ENCODE peak calls at places on chromosomes 3 and 15, in four cellular contexts. One of them, this sample, is unnamed.

GRCh38 chr3:134485075-134485536 is 679 bp downstream of the ANAPC13 start:
- DNase-seq in H4: no peak
- DNase-seq in NCI-H1092 treated with DMSO at 0.1 percent for 48 hours: no peak
- DNase-seq in frontal cortex: no peak
- DNase-seq in this sample: no peak

GRCh38 chr3:63936929-63937328 is 24.7 kb upstream of the SCAANT1 start:
- DNase-seq in NCI-H1092 treated with DMSO at 0.1 percent for 48 hours: no peak
- DNase-seq in H4: no peak
- DNase-seq in frontal cortex: no peak
- DNase-seq in this sample: no peak

GRCh38 chr15:68821190-68821897 is 649 bp upstream of the ANP32A start:
- DNase-seq in NCI-H1092 treated with DMSO at 0.1 percent for 48 hours: peak
- DNase-seq in H4: no peak
- DNase-seq in frontal cortex: no peak
- DNase-seq in this sample: peak

GRCh38 chr3:143644370-143645089 is 203.7 kb downstream of the SLC9A9 start:
- DNase-seq in frontal cortex: peak
- DNase-seq in NCI-H1092 treated with DMSO at 0.1 percent for 48 hours: peak
- DNase-seq in H4: peak
- DNase-seq in this sample: peak

GRCh38 chr3:30426319-30426993 is 179.9 kb upstream of the TGFBR2 start:
- DNase-seq in frontal cortex: no peak
- DNase-seq in NCI-H1092 treated with DMSO at 0.1 percent for 48 hours: no peak
- DNase-seq in H4: no peak
- DNase-seq in this sample: no peak

GRCh38 chr15:92429378-92430066 is 35.8 kb downstream of the ST8SIA2 start:
- DNase-seq in H4: peak
- DNase-seq in NCI-H1092 treated with DMSO at 0.1 percent for 48 hours: no peak
- DNase-seq in frontal cortex: no peak
- DNase-seq in this sample: no peak

GRCh38 chr3:177739461-177739860 is 542.2 kb upstream of the TBL1XR1 start:
- DNase-seq in frontal cortex: no peak
- DNase-seq in NCI-H1092 treated with DMSO at 0.1 percent for 48 hours: no peak
- DNase-seq in H4: no peak
- DNase-seq in this sample: no peak

GRCh38 chr3:45545476-45545875 is 49.1 kb upstream of the LIMD1 start:
- DNase-seq in NCI-H1092 treated with DMSO at 0.1 percent for 48 hours: no peak
- DNase-seq in frontal cortex: peak
- DNase-seq in H4: peak
- DNase-seq in this sample: no peak

GRCh38 chr3:138946554-138947302 is at the start of the genes FOXL2 and FOXL2NB:
- DNase-seq in H4: peak
- DNase-seq in frontal cortex: no peak
- DNase-seq in NCI-H1092 treated with DMSO at 0.1 percent for 48 hours: no peak
- DNase-seq in this sample: no peak

GRCh38 chr3:48695113-48695753 is 9.5 kb upstream of the NCKIPSD start:
- DNase-seq in NCI-H1092 treated with DMSO at 0.1 percent for 48 hours: peak
- DNase-seq in frontal cortex: no peak
- DNase-seq in H4: peak
- DNase-seq in this sample: no peak

GRCh38 chr3:122987231-122987630 is 40.3 kb downstream of the SEMA5B start:
- DNase-seq in H4: no peak
- DNase-seq in frontal cortex: no peak
- DNase-seq in NCI-H1092 treated with DMSO at 0.1 percent for 48 hours: no peak
- DNase-seq in this sample: no peak

GRCh38 chr15:98966036-98966787 is 41.4 kb downstream of the PGPEP1L start:
- DNase-seq in frontal cortex: no peak
- DNase-seq in H4: no peak
- DNase-seq in NCI-H1092 treated with DMSO at 0.1 percent for 48 hours: no peak
- DNase-seq in this sample: no peak

GRCh38 chr3:87436781-87437543 is 160.6 kb upstream of the POU1F1 start:
- DNase-seq in NCI-H1092 treated with DMSO at 0.1 percent for 48 hours: no peak
- DNase-seq in frontal cortex: no peak
- DNase-seq in H4: no peak
- DNase-seq in this sample: no peak

GRCh38 chr15:34973512-34973911 is 4.0 kb upstream of the AQR start:
- DNase-seq in NCI-H1092 treated with DMSO at 0.1 percent for 48 hours: no peak
- DNase-seq in frontal cortex: no peak
- DNase-seq in H4: no peak
- DNase-seq in this sample: no peak

GRCh38 chr3:170499562-170500156 is 81.0 kb downstream of the CLDN11 start:
- DNase-seq in H4: peak
- DNase-seq in NCI-H1092 treated with DMSO at 0.1 percent for 48 hours: peak
- DNase-seq in frontal cortex: peak
- DNase-seq in this sample: peak

GRCh38 chr3:46663611-46664135 is 29.8 kb downstream of the ALS2CL start:
- DNase-seq in frontal cortex: no peak
- DNase-seq in H4: peak
- DNase-seq in NCI-H1092 treated with DMSO at 0.1 percent for 48 hours: peak
- DNase-seq in this sample: peak

GRCh38 chr3:140717915-140718314 is 40.1 kb downstream of the TRIM42 start:
- DNase-seq in NCI-H1092 treated with DMSO at 0.1 percent for 48 hours: no peak
- DNase-seq in H4: no peak
- DNase-seq in frontal cortex: no peak
- DNase-seq in this sample: no peak

GRCh38 chr15:52856286-52856685 is 66.2 kb upstream of the ONECUT1 start:
- DNase-seq in NCI-H1092 treated with DMSO at 0.1 percent for 48 hours: no peak
- DNase-seq in frontal cortex: no peak
- DNase-seq in H4: no peak
- DNase-seq in this sample: no peak

GRCh38 chr3:13518516-13519351 is 30.2 kb upstream of the FBLN2 start:
- DNase-seq in NCI-H1092 treated with DMSO at 0.1 percent for 48 hours: no peak
- DNase-seq in H4: no peak
- DNase-seq in frontal cortex: peak
- DNase-seq in this sample: no peak

GRCh38 chr3:8094415-8094814 is 407.2 kb upstream of the LMCD1 start:
- DNase-seq in H4: no peak
- DNase-seq in NCI-H1092 treated with DMSO at 0.1 percent for 48 hours: no peak
- DNase-seq in frontal cortex: no peak
- DNase-seq in this sample: no peak

GRCh38 chr3:87267953-87268645 is 8.3 kb downstream of the POU1F1 start:
- DNase-seq in frontal cortex: no peak
- DNase-seq in H4: no peak
- DNase-seq in NCI-H1092 treated with DMSO at 0.1 percent for 48 hours: no peak
- DNase-seq in this sample: no peak

GRCh38 chr3:195214381-195214780 is 56.6 kb downstream of the XXYLT1 start:
- DNase-seq in NCI-H1092 treated with DMSO at 0.1 percent for 48 hours: no peak
- DNase-seq in H4: no peak
- DNase-seq in frontal cortex: no peak
- DNase-seq in this sample: no peak

GRCh38 chr3:194168994-194169393 is 33.0 kb downstream of the HES1 start:
- DNase-seq in H4: no peak
- DNase-seq in frontal cortex: no peak
- DNase-seq in NCI-H1092 treated with DMSO at 0.1 percent for 48 hours: no peak
- DNase-seq in this sample: no peak

GRCh38 chr3:47895241-47895640 is 92.3 kb downstream of the DHX30 start:
- DNase-seq in NCI-H1092 treated with DMSO at 0.1 percent for 48 hours: no peak
- DNase-seq in H4: no peak
- DNase-seq in frontal cortex: no peak
- DNase-seq in this sample: no peak

GRCh38 chr3:190519886-190520285 is 6.0 kb downstream of the IL1RAP start:
- DNase-seq in NCI-H1092 treated with DMSO at 0.1 percent for 48 hours: no peak
- DNase-seq in frontal cortex: no peak
- DNase-seq in H4: no peak
- DNase-seq in this sample: no peak

GRCh38 chr15:101469520-101470288 is 19.8 kb downstream of the PCSK6 start:
- DNase-seq in frontal cortex: no peak
- DNase-seq in NCI-H1092 treated with DMSO at 0.1 percent for 48 hours: no peak
- DNase-seq in H4: no peak
- DNase-seq in this sample: no peak

GRCh38 chr3:172203522-172204258 is 164.3 kb downstream of the FNDC3B start:
- DNase-seq in frontal cortex: peak
- DNase-seq in H4: no peak
- DNase-seq in NCI-H1092 treated with DMSO at 0.1 percent for 48 hours: peak
- DNase-seq in this sample: no peak

GRCh38 chr3:37996785-37997301 is 6.3 kb downstream of the VILL start:
- DNase-seq in NCI-H1092 treated with DMSO at 0.1 percent for 48 hours: peak
- DNase-seq in H4: peak
- DNase-seq in frontal cortex: no peak
- DNase-seq in this sample: peak

GRCh38 chr3:69142090-69142489 is 19.7 kb upstream of the LMOD3 start:
- DNase-seq in H4: peak
- DNase-seq in frontal cortex: no peak
- DNase-seq in NCI-H1092 treated with DMSO at 0.1 percent for 48 hours: no peak
- DNase-seq in this sample: no peak

GRCh38 chr3:113668015-113668414 is 28.4 kb downstream of the USF3 start:
- DNase-seq in H4: peak
- DNase-seq in frontal cortex: no peak
- DNase-seq in NCI-H1092 treated with DMSO at 0.1 percent for 48 hours: no peak
- DNase-seq in this sample: no peak

GRCh38 chr3:54969652-54970051 is 41.8 kb upstream of the LRTM1 start:
- DNase-seq in NCI-H1092 treated with DMSO at 0.1 percent for 48 hours: no peak
- DNase-seq in H4: no peak
- DNase-seq in frontal cortex: no peak
- DNase-seq in this sample: no peak

GRCh38 chr3:187958432-187959003 is 195.4 kb upstream of the LPP start:
- DNase-seq in NCI-H1092 treated with DMSO at 0.1 percent for 48 hours: no peak
- DNase-seq in H4: no peak
- DNase-seq in frontal cortex: no peak
- DNase-seq in this sample: peak

GRCh38 chr15:41017051-41017735 is 63.9 kb downstream of the CHAC1 start:
- DNase-seq in H4: no peak
- DNase-seq in NCI-H1092 treated with DMSO at 0.1 percent for 48 hours: no peak
- DNase-seq in frontal cortex: no peak
- DNase-seq in this sample: no peak

GRCh38 chr3:58306662-58307286 is 454 bp downstream of the HTD2 start:
- DNase-seq in H4: no peak
- DNase-seq in frontal cortex: no peak
- DNase-seq in NCI-H1092 treated with DMSO at 0.1 percent for 48 hours: no peak
- DNase-seq in this sample: peak

GRCh38 chr3:4166540-4166939 is 136.6 kb upstream of the SETMAR start:
- DNase-seq in NCI-H1092 treated with DMSO at 0.1 percent for 48 hours: no peak
- DNase-seq in frontal cortex: no peak
- DNase-seq in H4: no peak
- DNase-seq in this sample: no peak

GRCh38 chr3:63015614-63016016 is 140.4 kb upstream of the CADPS start:
- DNase-seq in H4: peak
- DNase-seq in NCI-H1092 treated with DMSO at 0.1 percent for 48 hours: no peak
- DNase-seq in frontal cortex: no peak
- DNase-seq in this sample: peak

GRCh38 chr3:150447631-150448465 is 39.8 kb downstream of the TSC22D2 start:
- DNase-seq in NCI-H1092 treated with DMSO at 0.1 percent for 48 hours: no peak
- DNase-seq in H4: no peak
- DNase-seq in frontal cortex: no peak
- DNase-seq in this sample: no peak

GRCh38 chr3:187025656-187026320 is 95.5 kb downstream of the ST6GAL1 start:
- DNase-seq in NCI-H1092 treated with DMSO at 0.1 percent for 48 hours: no peak
- DNase-seq in frontal cortex: no peak
- DNase-seq in H4: no peak
- DNase-seq in this sample: peak

GRCh38 chr15:70354260-70354894 is 256.7 kb upstream of the TLE3 start:
- DNase-seq in NCI-H1092 treated with DMSO at 0.1 percent for 48 hours: no peak
- DNase-seq in H4: no peak
- DNase-seq in frontal cortex: no peak
- DNase-seq in this sample: no peak

GRCh38 chr15:47688573-47689086 is 28.7 kb upstream of the SEMA6D start:
- DNase-seq in NCI-H1092 treated with DMSO at 0.1 percent for 48 hours: no peak
- DNase-seq in H4: peak
- DNase-seq in frontal cortex: no peak
- DNase-seq in this sample: no peak

This sample was measured in OCI-LY7.